ENCODE peak calls at places on chromosomes 6 and 20, in seven cellular contexts. F is activated T-cell treated with anti-CD3 and anti-CD28 coated beads, Interleukin-2, amount 50 U/mL, for 48 hours; U is T-cell; L is effector CD4-positive, alpha-beta T cell; J is hepatocyte; W is Peyer's patch; M is HT1080. H is an unnamed sample.

GRCh38 chr6:161584051-161584450 is 310.2 kb upstream of the AGPAT4 start:
- DNase-seq in M (peak; percentile 14), W (no peak), F (no peak), L (no peak), J (no peak), U (no peak), H (no peak)

GRCh38 chr6:149236584-149236983 is 80.9 kb upstream of the TAB2 start:
- DNase-seq in L (no peak), J (no peak), F (no peak), U (no peak), W (no peak), M (no peak), H (no peak)

GRCh38 chr6:131846023-131846663 is 38.3 kb downstream of the ENPP1 start:
- DNase-seq in W (no peak), M (no peak), J (no peak), U (no peak), L (no peak), F (no peak), H (no peak)

GRCh38 chr6:26536571-26537159 is 1.5 kb upstream of the HMGN4 start:
- DNase-seq in W (peak; percentile 52), L (peak; percentile 16), J (peak; percentile 59), F (peak; percentile 56), U (peak; percentile 30), M (peak; percentile 85), H (no peak)

GRCh38 chr6:105484238-105485161 is 81.6 kb upstream of the PREP start:
- DNase-seq in J (peak; percentile 63), F (peak; percentile 35), L (no peak), U (no peak), M (peak; percentile 75), W (no peak), H (no peak)

GRCh38 chr20:19113343-19113930 is 99.0 kb upstream of the SLC24A3 start:
- DNase-seq in W (no peak), F (no peak), J (no peak), U (no peak), L (no peak), M (no peak), H (no peak)

GRCh38 chr20:57403216-57403615 is 12.0 kb downstream of the RBM38 start:
- DNase-seq in F (no peak), M (no peak), L (no peak), W (no peak), J (no peak), U (no peak), H (no peak)

GRCh38 chr6:117496383-117496990 is 14.0 kb downstream of the DCBLD1 start:
- DNase-seq in J (no peak), L (no peak), F (no peak), U (no peak), M (peak; percentile 46), W (no peak), H (no peak)

GRCh38 chr6:113591896-113592827 is 265.0 kb upstream of the MARCKS start:
- DNase-seq in J (peak; percentile 75), L (no peak), M (peak; percentile 13), W (no peak), F (no peak), U (no peak), H (no peak)

GRCh38 chr6:33191383-33192104 is 723 bp downstream of the COL11A2 start:
- DNase-seq in F (no peak), U (no peak), L (no peak), J (no peak), W (no peak), M (no peak), H (no peak)

GRCh38 chr6:3208096-3208774 is 19.2 kb downstream of the TUBB2B start:
- DNase-seq in M (peak; percentile 78), U (no peak), L (no peak), W (no peak), J (peak; percentile 35), F (no peak), H (no peak)

GRCh38 chr6:6766230-6766905 is 177.8 kb downstream of the LY86 start:
- DNase-seq in L (no peak), F (no peak), J (no peak), M (no peak), U (no peak), W (no peak), H (no peak)

GRCh38 chr6:16326531-16326930 is 88.1 kb downstream of the GMPR start:
- DNase-seq in U (no peak), M (no peak), J (no peak), L (no peak), W (no peak), F (no peak), H (no peak)

GRCh38 chr6:167721291-167721690 is 105.4 kb upstream of the AFDN start:
- DNase-seq in M (no peak), L (no peak), F (no peak), J (no peak), U (no peak), W (no peak), H (no peak)

GRCh38 chr20:49513009-49513408 is 30.5 kb upstream of the KCNB1 start:
- DNase-seq in J (no peak), W (no peak), U (no peak), F (no peak), L (no peak), M (no peak), H (no peak)

GRCh38 chr6:14861491-14861943 is 384.4 kb upstream of the JARID2 start:
- DNase-seq in F (peak; percentile 54), L (no peak), J (no peak), U (no peak), W (no peak), M (no peak), H (no peak)

GRCh38 chr20:8867346-8867745 is 201.5 kb upstream of the PLCB4 start:
- DNase-seq in U (no peak), W (no peak), L (no peak), M (no peak), J (no peak), F (no peak), H (no peak)

GRCh38 chr6:116060572-116061283 is at the start of gene FRK:
- DNase-seq in F (no peak), U (no peak), J (peak; percentile 78), L (no peak), W (no peak), M (no peak), H (no peak)

GRCh38 chr6:35089935-35090505 is 51.1 kb downstream of the TCP11 start:
- DNase-seq in L (no peak), U (no peak), W (no peak), J (peak; percentile 32), F (no peak), M (peak; percentile 60), H (no peak)

GRCh38 chr6:149235130-149235561 is 82.4 kb upstream of the TAB2 start:
- DNase-seq in U (no peak), F (no peak), J (peak; percentile 30), L (no peak), M (peak; percentile 84), W (no peak), H (no peak)

GRCh38 chr6:14040042-14040441 is 77.5 kb upstream of the CD83 start:
- DNase-seq in W (no peak), L (no peak), J (no peak), F (no peak), M (no peak), U (no peak), H (no peak)

GRCh38 chr20:24164360-24164759 is 175.8 kb upstream of the GGTLC1 start:
- DNase-seq in L (peak; percentile 9), W (no peak), F (peak; percentile 48), M (peak; percentile 8), J (no peak), U (peak; percentile 23), H (peak; percentile 81)

GRCh38 chr6:30463651-30464618 is 25.4 kb upstream of the HLA-E start:
- DNase-seq in J (no peak), L (peak; percentile 53), M (peak; percentile 40), F (peak; percentile 75), U (peak; percentile 65), W (peak; percentile 73), H (no peak)

GRCh38 chr20:5557123-5557522 is 193.1 kb upstream of the SHLD1 start:
- DNase-seq in F (peak; percentile 70), U (peak; percentile 55), J (peak; percentile 57), L (peak; percentile 26), W (peak; percentile 30), M (peak; percentile 51), H (peak; percentile 75)

GRCh38 chr6:43497694-43498093 is 12.5 kb downstream of the LRRC73 start:
- DNase-seq in L (no peak), W (no peak), M (no peak), F (no peak), U (no peak), J (no peak), H (no peak)

GRCh38 chr6:43744490-43744889 is 25.5 kb upstream of the VEGFA start:
- DNase-seq in W (no peak), U (no peak), M (no peak), L (no peak), J (no peak), F (no peak), H (no peak)

GRCh38 chr6:34532230-34532629 is 23.9 kb downstream of the SPDEF start:
- DNase-seq in W (no peak), F (no peak), L (no peak), J (no peak), U (no peak), M (no peak), H (no peak)

GRCh38 chr6:154986787-154987235 is 8.3 kb upstream of the TIAM2 start:
- DNase-seq in F (no peak), M (no peak), L (no peak), U (no peak), W (no peak), J (no peak), H (no peak)

GRCh38 chr6:135162678-135163439 is 18.2 kb upstream of the MYB start:
- DNase-seq in L (peak; percentile 16), M (peak; percentile 54), U (peak; percentile 21), W (peak; percentile 42), F (peak; percentile 67), J (peak; percentile 8), H (peak; percentile 77)

H was measured in H1.